ENCODE peak calls at places on chromosome 1, in six cellular contexts. L is sciatic nerve; X is stimulated activated CD8-positive, alpha-beta memory T cell treated with anti-CD3 and anti-CD28 coated beads, Interleukin-15, amount 100 ng/mL, for 1 hour; F is AG08396; U is stimulated activated CD4-positive, alpha-beta T cell treated with anti-CD3 and anti-CD28 coated beads, Interleukin-1b, Interleukin-23, amount 100 ng/mL, for 48 hours; J is COLO829. G is an unnamed sample.

GRCh38 chr1:50971748-50972305 is 1.8 kb downstream of the CDKN2C start:
- DNase-seq in L (no peak), U (no peak), J (no peak), X (no peak), F (no peak), G (no peak)

GRCh38 chr1:156379420-156380165 is 10.6 kb downstream of the RHBG start:
- DNase-seq in J (no peak), F (no peak), X (no peak), U (no peak), L (no peak), G (no peak)

GRCh38 chr1:23040509-23040908 is 21.2 kb downstream of the KDM1A start:
- DNase-seq in F (no peak), U (no peak), X (no peak), J (no peak), L (no peak), G (no peak)

GRCh38 chr1:151710187-151710586 is 6.4 kb downstream of the CELF3 start:
- DNase-seq in J (peak), L (no peak), U (peak), F (peak), X (no peak), G (no peak)

GRCh38 chr1:111793896-111794295 is 38.2 kb downstream of the DDX20 start:
- DNase-seq in X (no peak), J (no peak), F (no peak), L (no peak), U (no peak), G (no peak)

GRCh38 chr1:186152945-186153309 is 222.1 kb downstream of the TPR start:
- DNase-seq in F (no peak), U (no peak), J (no peak), X (no peak), L (no peak), G (no peak)

GRCh38 chr1:78061825-78062523 is 16.2 kb downstream of the GIPC2 start:
- DNase-seq in X (no peak), F (peak), L (no peak), U (no peak), J (no peak), G (no peak)

GRCh38 chr1:20708057-20708456 is 9.8 kb downstream of the KIF17 start:
- DNase-seq in L (no peak), U (no peak), X (no peak), J (no peak), F (no peak), G (no peak)

GRCh38 chr1:11355594-11356467 is 82.8 kb downstream of the UBIAD1 start:
- DNase-seq in U (no peak), X (no peak), L (no peak), J (no peak), F (no peak), G (no peak)

GRCh38 chr1:197252981-197253380 is 15.1 kb upstream of the CRB1 start:
- DNase-seq in X (no peak), U (no peak), F (no peak), L (no peak), J (no peak), G (no peak)

GRCh38 chr1:109632671-109633346 is 13.2 kb downstream of the AMPD2 start:
- DNase-seq in J (no peak), F (no peak), L (no peak), U (no peak), X (no peak), G (no peak)

GRCh38 chr1:58966917-58967733 is 183.3 kb upstream of the JUN start:
- DNase-seq in U (no peak), J (no peak), X (no peak), F (no peak), L (no peak), G (no peak)

GRCh38 chr1:115557715-115558114 is 84.1 kb upstream of the VANGL1 start:
- DNase-seq in F (peak), J (no peak), X (no peak), U (no peak), L (no peak), G (no peak)

GRCh38 chr1:75908717-75909152 is 23.5 kb downstream of the ASB17 start:
- DNase-seq in J (peak), L (no peak), F (peak), X (no peak), U (no peak), G (no peak)

GRCh38 chr1:169511339-169512028 is 25.7 kb upstream of the SLC19A2 start:
- DNase-seq in X (no peak), J (peak), F (peak), U (no peak), L (no peak), G (peak)

GRCh38 chr1:170367615-170368014 is 164.4 kb upstream of the GORAB start:
- DNase-seq in F (no peak), X (no peak), U (no peak), J (no peak), L (no peak), G (no peak)

GRCh38 chr1:64019818-64020217 is 183.6 kb upstream of the UBE2U start:
- DNase-seq in L (no peak), J (no peak), X (no peak), F (peak), U (no peak), G (peak)

GRCh38 chr1:1627261-1627841 is 4.6 kb upstream of the MMP23B start:
- DNase-seq in F (no peak), X (no peak), L (no peak), J (no peak), U (no peak), G (peak)

GRCh38 chr1:58764294-58764978 is 19.4 kb downstream of the JUN start:
- DNase-seq in U (no peak), L (no peak), J (no peak), F (peak), X (no peak), G (no peak)

GRCh38 chr1:64502924-64503323 is 33.0 kb downstream of the CACHD1 start:
- DNase-seq in F (no peak), U (no peak), X (no peak), J (peak), L (no peak), G (no peak)

GRCh38 chr1:222028151-222028550 is 286.3 kb upstream of the DUSP10 start:
- DNase-seq in L (no peak), J (no peak), U (no peak), X (no peak), F (no peak), G (no peak)

GRCh38 chr1:1847501-1848289 is 43.2 kb downstream of the GNB1 start:
- DNase-seq in J (no peak), U (no peak), X (no peak), F (no peak), L (no peak), G (no peak)

G was measured in sigmoid colon.